ENCODE peak calls at places on chromosomes 11 and 22, in five cellular contexts. D is H9, W is neuronal stem cell, G is mesenchymal stem cell, O is trophoblast cell. Z is an unnamed sample.

GRCh38 chr11:68302256-68303054 is 9.9 kb upstream of the LRP5 start:
- DNase-seq in W (no peak), G (peak; percentile 68), O (no peak), D (no peak), Z (no peak)

GRCh38 chr11:11320820-11321219 is 32.2 kb downstream of the CSNK2A3 start:
- DNase-seq in D (no peak), G (no peak), O (no peak), W (no peak), Z (no peak)

GRCh38 chr22:17647996-17648395 is 9.4 kb downstream of the BCL2L13 start:
- DNase-seq in O (no peak), G (no peak), D (no peak), W (no peak), Z (no peak)

GRCh38 chr22:29225422-29226090 is 19.9 kb downstream of the EMID1 start:
- DNase-seq in W (no peak), D (no peak), G (peak; percentile 73), O (no peak), Z (no peak)

GRCh38 chr22:30523646-30524489 is 18.4 kb upstream of the SEC14L4 start:
- DNase-seq in G (no peak), O (peak; percentile 92), W (no peak), D (no peak), Z (no peak)

GRCh38 chr11:61342207-61342803 is 9.3 kb downstream of the TKFC start:
- DNase-seq in W (no peak), G (no peak), O (no peak), D (no peak), Z (no peak)

GRCh38 chr11:100205926-100206325 is 481.2 kb upstream of the ARHGAP42 start:
- DNase-seq in O (no peak), W (no peak), D (no peak), G (no peak), Z (no peak)

GRCh38 chr11:102517670-102518069 is 12.9 kb downstream of the MMP7 start:
- DNase-seq in D (no peak), G (no peak), W (no peak), O (no peak), Z (no peak)

GRCh38 chr11:8092587-8093424 is 11.8 kb downstream of the TUB start:
- DNase-seq in G (peak; percentile 72), W (no peak), O (peak; percentile 27), D (peak; percentile 71), Z (no peak)

GRCh38 chr11:8567597-8568198 is 26.3 kb downstream of the STK33 start:
- DNase-seq in O (no peak), G (no peak), W (no peak), D (no peak), Z (no peak)

GRCh38 chr11:117375960-117376359 is 48.3 kb downstream of the CEP164 start:
- DNase-seq in D (no peak), G (no peak), W (no peak), O (no peak), Z (no peak)

DNA sequence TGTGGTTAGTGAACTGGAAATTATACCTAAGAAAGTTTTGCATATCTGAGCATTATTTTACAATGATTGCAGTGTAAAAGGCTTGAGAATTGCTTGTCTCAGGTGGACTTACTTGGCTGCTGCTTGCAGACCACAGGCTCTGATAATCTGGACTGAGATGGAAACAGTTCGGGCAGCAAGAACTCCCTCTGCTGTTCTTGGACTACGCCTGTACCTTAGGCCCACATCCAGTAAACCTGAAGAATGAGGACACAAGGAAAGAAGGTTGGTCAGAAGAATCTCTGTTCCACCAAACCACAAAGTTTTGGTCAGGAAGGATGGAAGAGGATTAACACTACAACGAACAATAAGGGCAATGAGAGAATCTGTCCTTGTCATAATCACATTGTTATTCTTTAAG is 80.1 kb downstream of the C2CD3 start:
- DNase-seq in G (peak; percentile 29), O (no peak), W (no peak), D (no peak), Z (no peak)
- H2BK12ac ChIP-seq in G (no peak overlapping the region), O (no peak overlapping the region), W (no peak overlapping the region), D (no peak overlapping the region), Z (no peak overlapping the region)

GRCh38 chr22:20615533-20616450 is 108.4 kb downstream of the MED15 start:
- DNase-seq in D (no peak), W (no peak), O (peak; percentile 23), G (no peak), Z (no peak)

GRCh38 chr22:20611418-20611817 is 104.0 kb downstream of the MED15 start:
- DNase-seq in D (no peak), W (no peak), G (no peak), O (no peak), Z (no peak)

GRCh38 chr22:20610757-20611156 is 103.3 kb downstream of the MED15 start:
- DNase-seq in G (no peak), W (no peak), O (no peak), D (no peak), Z (no peak)

GRCh38 chr22:20615021-20615420 is 107.6 kb downstream of the MED15 start:
- DNase-seq in O (no peak), G (no peak), W (no peak), D (no peak), Z (no peak)

DNA sequence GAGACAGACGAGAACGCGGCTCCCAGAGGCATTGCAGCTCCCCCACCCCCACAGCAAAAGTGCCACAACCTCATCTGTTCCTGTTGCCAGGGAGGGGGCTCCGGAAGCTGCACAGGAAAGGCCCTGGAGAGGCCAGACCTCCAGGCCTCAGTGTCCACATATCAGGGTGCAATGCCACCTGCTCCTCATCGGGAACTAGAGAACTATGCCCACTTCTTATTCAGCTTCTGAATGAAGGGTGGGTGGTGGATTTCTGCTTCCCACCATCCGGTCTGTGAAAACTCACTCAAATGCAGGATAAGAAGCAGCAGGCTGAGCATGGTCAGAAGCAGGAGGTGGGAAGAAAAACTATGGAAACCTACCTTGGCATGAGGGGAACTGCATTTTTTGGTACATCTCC is 105.9 kb downstream of the MED15 start:
- DNase-seq in G (no peak), D (no peak), W (no peak), O (no peak), Z (no peak)
- H2BK12ac ChIP-seq in G (no peak overlapping the region), D (no peak overlapping the region), W (no peak overlapping the region), O (no peak overlapping the region), Z (no peak overlapping the region)

GRCh38 chr11:27882066-27882697 is 181.9 kb upstream of the BDNF start:
- DNase-seq in O (no peak), W (no peak), G (peak; percentile 19), D (no peak), Z (no peak)
- H2BK12ac ChIP-seq in O (no peak overlapping the region), W (no peak overlapping the region), G (no peak overlapping the region), D (no peak overlapping the region), Z (no peak overlapping the region)

DNA sequence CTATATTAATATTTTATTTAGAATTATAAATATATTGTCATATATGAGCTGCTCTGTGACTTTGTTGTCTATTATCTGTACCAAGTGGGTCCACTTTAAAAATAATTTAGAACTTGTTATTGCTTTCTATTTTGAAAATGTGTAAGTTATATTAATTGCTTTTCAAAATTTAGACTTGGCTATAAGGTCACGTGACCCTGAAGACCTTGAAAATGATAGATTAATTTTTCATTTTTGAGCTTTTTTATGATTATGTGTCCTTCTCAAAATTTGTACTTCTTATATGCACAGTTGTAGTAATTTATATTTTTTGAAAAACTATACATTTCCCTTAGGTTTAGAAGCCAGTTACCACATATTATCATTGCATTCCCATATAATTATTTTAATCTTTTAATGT is 697.0 kb upstream of the ANO5 start:
- DNase-seq in G (no peak), O (no peak), D (no peak), W (no peak), Z (no peak)
- H2BK12ac ChIP-seq in G (no peak overlapping the region), O (no peak overlapping the region), D (no peak overlapping the region), W (no peak overlapping the region), Z (no peak overlapping the region)

DNA sequence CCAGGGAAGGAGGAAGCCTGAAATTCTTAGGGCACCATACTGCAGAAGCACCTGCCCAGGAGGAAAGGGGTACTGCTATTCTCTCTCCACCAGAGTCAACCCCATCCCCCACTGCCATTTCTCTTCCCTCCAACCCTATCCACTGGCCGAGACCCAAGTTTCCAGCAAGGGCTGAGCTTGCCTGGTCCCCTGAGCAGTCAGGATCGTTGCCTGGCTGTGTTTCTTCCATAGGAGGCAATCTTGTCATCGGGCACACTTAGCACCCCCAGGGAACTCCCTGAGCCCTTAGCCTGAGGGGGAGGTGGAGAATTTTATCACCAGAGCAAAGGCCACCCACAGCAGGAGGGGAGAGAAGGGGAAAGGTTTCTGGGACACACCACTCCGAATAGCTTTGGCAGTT is 115.8 kb upstream of the NECTIN1 start:
- DNase-seq in O (no peak), W (no peak), D (no peak), G (no peak), Z (no peak)
- H2BK12ac ChIP-seq in O (peak overlapping the region; percentile 51), W (no peak overlapping the region), D (no peak overlapping the region), G (no peak overlapping the region), Z (no peak overlapping the region)

GRCh38 chr22:47773635-47774034 is 1011.2 kb downstream of the TBC1D22A start:
- DNase-seq in O (no peak), W (no peak), G (no peak), D (no peak), Z (no peak)

GRCh38 chr22:47775686-47776085 is 1013.2 kb downstream of the TBC1D22A start:
- DNase-seq in O (no peak), D (no peak), G (no peak), W (no peak), Z (no peak)

GRCh38 chr22:47769652-47770051 is 1007.2 kb downstream of the TBC1D22A start:
- DNase-seq in D (no peak), O (no peak), W (no peak), G (no peak), Z (no peak)

GRCh38 chr22:47775191-47775590 is 1012.7 kb downstream of the TBC1D22A start:
- DNase-seq in W (no peak), D (no peak), G (no peak), O (no peak), Z (no peak)

DNA sequence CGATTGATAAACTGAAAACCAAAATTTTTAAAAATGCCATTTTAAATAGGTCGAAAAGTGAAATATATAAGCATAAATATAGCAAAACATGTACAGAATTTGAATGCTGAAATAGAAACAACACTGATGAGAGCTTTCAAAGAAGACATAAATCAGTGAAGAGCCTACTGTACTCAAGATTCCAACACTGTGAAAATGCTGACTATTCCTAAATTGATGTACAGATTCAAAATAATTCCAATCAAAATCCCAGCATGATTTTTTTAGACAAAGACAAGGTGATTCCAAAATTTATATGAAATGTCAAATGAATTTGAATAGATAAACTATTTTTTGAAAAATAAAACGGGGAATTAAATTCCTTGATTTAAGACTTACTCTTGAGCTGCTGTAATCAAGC is 1010.4 kb downstream of the TBC1D22A start:
- DNase-seq in O (no peak), D (no peak), W (no peak), G (no peak), Z (no peak)
- H2BK12ac ChIP-seq in O (no peak overlapping the region), D (no peak overlapping the region), W (no peak overlapping the region), G (no peak overlapping the region), Z (no peak overlapping the region)

DNA sequence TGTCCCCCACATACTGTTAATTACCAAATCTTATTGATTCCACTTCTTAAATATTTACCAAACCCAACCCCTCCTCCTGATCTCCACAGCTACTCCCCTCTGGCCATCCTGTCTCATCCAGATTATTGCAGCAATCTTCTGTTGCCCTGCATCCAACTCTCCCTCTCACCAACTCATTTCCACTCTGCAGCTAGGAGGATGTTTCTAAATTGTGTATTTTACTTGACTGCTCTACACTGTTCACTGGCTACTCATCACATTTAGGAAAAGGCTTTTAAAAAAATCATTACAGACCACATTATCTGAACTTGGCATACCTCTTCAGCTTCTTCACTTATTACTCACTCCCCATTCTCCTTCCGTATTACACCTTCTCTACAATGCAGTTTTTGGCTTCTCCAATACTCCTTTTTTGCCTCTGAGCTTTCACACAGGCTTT is 117.9 kb downstream of the ATG16L2 start:
- DNase-seq in W (no peak), O (no peak), D (no peak), G (no peak), Z (no peak)
- H2BK12ac ChIP-seq in W (no peak overlapping the region), O (no peak overlapping the region), D (no peak overlapping the region), G (no peak overlapping the region), Z (no peak overlapping the region)

Z was measured in H1.